ENCODE peak calls at places on chromosomes 7 and 10, in eight cellular contexts. N is EL; M is stimulated activated CD8-positive, alpha-beta memory T cell treated with anti-CD3 and anti-CD28 coated beads, Interleukin-15, amount 100 ng/mL, for 4 hours; O is iris pigment epithelial cell; L is stimulated activated CD4-positive, alpha-beta T cell treated with anti-CD3 and anti-CD28 coated beads, Interleukin-1b, Interleukin-23, amount 100 ng/mL, for 48 hours; J is transverse colon; Z is GM13977; A is NCI-H1436. I is an unnamed sample.

GRCh38 chr7:140650367-140650766 is 9.8 kb upstream of the DENND2A start:
- DNase-seq in N (no peak), M (no peak), O (no peak), L (no peak), J (no peak), Z (no peak), A (no peak), I (no peak)

GRCh38 chr10:91034494-91035157 is 113.7 kb upstream of the ANKRD1 start:
- DNase-seq in N (peak; percentile 16), M (no peak), O (peak; percentile 75), L (no peak), J (peak; percentile 37), Z (no peak), A (no peak), I (no peak)

GRCh38 chr10:44042926-44043602 is 341.8 kb downstream of the CXCL12 start:
- DNase-seq in N (no peak), M (no peak), O (no peak), L (no peak), J (no peak), Z (no peak), A (no peak), I (no peak)

GRCh38 chr7:66221442-66221841 is 16.3 kb downstream of the TPST1 start:
- DNase-seq in N (no peak), M (no peak), O (no peak), L (no peak), J (no peak), Z (no peak), A (no peak), I (no peak)

GRCh38 chr7:131957338-131958025 is 401.1 kb upstream of the PODXL start:
- DNase-seq in N (no peak), M (no peak), O (peak; percentile 10), L (no peak), J (no peak), Z (no peak), A (no peak), I (no peak)

GRCh38 chr10:109871476-109871875 is 51.8 kb downstream of the XPNPEP1 start:
- DNase-seq in N (no peak), M (no peak), O (no peak), L (no peak), J (no peak), Z (no peak), A (no peak), I (no peak)

GRCh38 chr10:62008943-62009342 is 107.4 kb downstream of the ARID5B start:
- DNase-seq in N (no peak), M (no peak), O (no peak), L (no peak), J (no peak), Z (no peak), A (no peak), I (no peak)

GRCh38 chr7:18573410-18574234 is 78.1 kb downstream of the HDAC9 start:
- DNase-seq in N (no peak), M (no peak), O (no peak), L (no peak), J (no peak), Z (no peak), A (no peak), I (no peak)

GRCh38 chr10:59234194-59234593 is 57.8 kb downstream of the PHYHIPL start:
- DNase-seq in N (no peak), M (no peak), O (peak; percentile 53), L (no peak), J (no peak), Z (no peak), A (no peak), I (no peak)

GRCh38 chr7:117012284-117013174 is 59.2 kb downstream of the ST7 start:
- DNase-seq in N (peak; percentile 39), M (no peak), O (peak; percentile 74), L (no peak), J (no peak), Z (no peak), A (no peak), I (no peak)

GRCh38 chr7:27560706-27561235 is 101.9 kb downstream of the HIBADH start:
- DNase-seq in N (peak; percentile 80), M (no peak), O (peak; percentile 92), L (no peak), J (no peak), Z (no peak), A (no peak), I (peak; percentile 90)

GRCh38 chr10:17179002-17179401 is 22.5 kb downstream of the TRDMT1 start:
- DNase-seq in N (peak; percentile 51), M (no peak), O (peak; percentile 66), L (no peak), J (no peak), Z (no peak), A (no peak), I (no peak)

GRCh38 chr10:128254486-128254885 is 128.3 kb upstream of the MKI67 start:
- DNase-seq in N (no peak), M (no peak), O (peak; percentile 20), L (no peak), J (no peak), Z (no peak), A (no peak), I (no peak)

GRCh38 chr10:58330397-58330796 is 4.4 kb upstream of the UBE2D1 start:
- DNase-seq in N (no peak), M (no peak), O (no peak), L (no peak), J (no peak), Z (no peak), A (no peak), I (no peak)

GRCh38 chr10:21518629-21519321 is 6.7 kb downstream of the SKIDA1 start:
- DNase-seq in N (peak; percentile 48), M (no peak), O (no peak), L (no peak), J (no peak), Z (no peak), A (no peak), I (no peak)

GRCh38 chr10:72263613-72264241 is 10.0 kb upstream of the DDIT4 start:
- DNase-seq in N (no peak), M (no peak), O (no peak), L (no peak), J (peak; percentile 77), Z (no peak), A (peak; percentile 94), I (no peak)

I was measured in NCI-H226.